ENCODE peak calls at places on chromosomes 1 and 21, in seven cellular contexts. J is stimulated activated CD4-positive, alpha-beta T cell treated with anti-CD3 and anti-CD28 coated beads, Interleukin-15, amount 100 ng/mL, for 24 hours; G is breast epithelium; U is NCI-H146; D is non-pigmented ciliary epithelial cell; Q is stimulated activated CD8-positive, alpha-beta memory T cell treated with anti-CD3 and anti-CD28 coated beads, Interleukin-2, amount 100 ng/mL, for 48 hours; V is AML-193. P is an unnamed sample.

GRCh38 chr1:233293556-233294446 is 1.7 kb downstream of the PCNX2 start:
- DNase-seq in G (no peak), Q (no peak), D (no peak), U (peak; percentile 14), J (no peak), V (no peak), P (no peak)

GRCh38 chr1:232404981-232405380 is 225.0 kb downstream of the SIPA1L2 start:
- DNase-seq in U (no peak), D (no peak), Q (no peak), G (no peak), V (no peak), J (no peak), P (no peak)

GRCh38 chr1:25063591-25064416 is 133.7 kb upstream of the RUNX3 start:
- DNase-seq in V (no peak), U (peak; percentile 86), Q (no peak), D (no peak), G (no peak), J (no peak), P (no peak)

GRCh38 chr1:183069562-183070216 is 46.5 kb downstream of the LAMC1 start:
- DNase-seq in D (no peak), J (no peak), G (no peak), U (no peak), Q (no peak), V (no peak), P (no peak)

GRCh38 chr1:184686540-184686939 is 68.1 kb downstream of the EDEM3 start:
- DNase-seq in V (no peak), G (no peak), J (no peak), D (no peak), U (no peak), Q (no peak), P (no peak)

GRCh38 chr1:41372600-41372993 is 11.4 kb downstream of the FOXO6 start:
- DNase-seq in J (no peak), V (no peak), Q (no peak), U (no peak), G (no peak), D (no peak), P (no peak)

GRCh38 chr1:214518387-214518786 is 33.0 kb downstream of the PTPN14 start:
- DNase-seq in Q (no peak), J (no peak), G (no peak), V (no peak), D (no peak), U (no peak), P (no peak)

GRCh38 chr1:202343652-202344349 is 2.1 kb upstream of the UBE2T start:
- DNase-seq in D (no peak), U (peak; percentile 62), J (no peak), V (peak; percentile 70), Q (no peak), G (no peak), P (peak; percentile 18)

GRCh38 chr1:26602378-26602959 is 72.9 kb downstream of the RPS6KA1 start:
- DNase-seq in V (peak; percentile 58), D (peak; percentile 18), G (no peak), Q (no peak), J (no peak), U (peak; percentile 42), P (peak; percentile 71)

GRCh38 chr1:244435562-244436205 is 16.0 kb downstream of the ADSS2 start:
- DNase-seq in J (peak; percentile 48), V (no peak), D (no peak), Q (no peak), U (no peak), G (no peak), P (no peak)

GRCh38 chr21:29130234-29130993 is at the start of gene MAP3K7CL:
- DNase-seq in G (no peak), Q (no peak), D (peak; percentile 100), V (no peak), U (no peak), J (no peak), P (no peak)

P was measured in DMS153.